ENCODE peak calls at places on chromosomes 2 and 18, in nine cellular contexts. L is brain microvascular endothelial cell; U is HT1080; V is hepatic stellate cell; H is tibial nerve; O is endothelial cell; N is stimulated activated CD8-positive, alpha-beta memory T cell treated with anti-CD3 and anti-CD28 coated beads, Interleukin-15, amount 100 ng/mL, for 4 hours; F is effector memory CD8-positive, alpha-beta T cell; J is NCI-H774. M is an unnamed sample.
A peak's percentile ranks its signal among the peaks of the same experiment; 100 is the strongest.

GRCh38 chr2:202024871-202025270 is 8.8 kb upstream of the FZD7 start:
- DNase-seq in L (no peak), U (no peak), V (no peak), H (no peak), O (no peak), N (no peak), F (no peak), J (no peak), M (no peak)

GRCh38 chr2:192697880-192698279 is 503.1 kb upstream of the TMEFF2 start:
- DNase-seq in L (no peak), U (no peak), V (no peak), H (no peak), O (no peak), N (no peak), F (no peak), J (no peak), M (no peak)

GRCh38 chr2:231680992-231681852 is 27.1 kb upstream of the PTMA start:
- DNase-seq in L (peak; percentile 41), U (no peak), V (peak; percentile 94), H (peak; percentile 66), O (peak; percentile 77), N (no peak), F (no peak), J (peak; percentile 77), M (peak; percentile 93)

GRCh38 chr2:215107229-215108056 is 31.0 kb downstream of the ABCA12 start:
- DNase-seq in L (no peak), U (no peak), V (no peak), H (no peak), O (no peak), N (no peak), F (no peak), J (no peak), M (no peak)

GRCh38 chr18:31634331-31634713 is 42.6 kb downstream of the TTR start:
- DNase-seq in L (no peak), U (no peak), V (no peak), H (no peak), O (no peak), N (no peak), F (peak; percentile 8), J (no peak), M (no peak)

GRCh38 chr2:150335596-150335995 is 151.9 kb downstream of the RND3 start:
- DNase-seq in L (no peak), U (no peak), V (no peak), H (no peak), O (no peak), N (no peak), F (no peak), J (no peak), M (no peak)

GRCh38 chr2:235447210-235447609 is 46.6 kb upstream of the AGAP1 start:
- DNase-seq in L (no peak), U (no peak), V (no peak), H (no peak), O (no peak), N (no peak), F (no peak), J (no peak), M (no peak)

GRCh38 chr2:238955648-238956531 is 108.0 kb downstream of the TWIST2 start:
- DNase-seq in L (peak; percentile 16), U (peak; percentile 46), V (no peak), H (no peak), O (no peak), N (no peak), F (no peak), J (no peak), M (no peak)

GRCh38 chr18:77653792-77654191 is 404.1 kb downstream of the GALR1 start:
- DNase-seq in L (no peak), U (no peak), V (no peak), H (no peak), O (no peak), N (no peak), F (no peak), J (no peak), M (no peak)

GRCh38 chr18:8367217-8367988 is 241.8 kb upstream of the RAB12 start:
- DNase-seq in L (no peak), U (no peak), V (no peak), H (no peak), O (peak; percentile 79), N (no peak), F (no peak), J (peak; percentile 77), M (peak; percentile 70)

GRCh38 chr2:170362895-170363582 is 185.1 kb downstream of the MYO3B start:
- DNase-seq in L (peak; percentile 4), U (peak; percentile 23), V (no peak), H (peak; percentile 6), O (no peak), N (no peak), F (no peak), J (no peak), M (no peak)

GRCh38 chr2:186670831-186671230 is 23.0 kb upstream of the FAM171B start:
- DNase-seq in L (no peak), U (no peak), V (no peak), H (no peak), O (no peak), N (no peak), F (no peak), J (no peak), M (no peak)